ENCODE peak calls at places on chromosomes 1 and 21, in six cellular contexts. G is ureter; I is AG20443; T is stimulated activated CD4-positive, alpha-beta T cell treated with anti-CD3 and anti-CD28 coated beads, Interleukin-1b, Interleukin-23, amount 100 ng/mL, for 24 hours; S is ELR; M is GM04504. N is an unnamed sample.

GRCh38 chr1:34884961-34885360 is 25.4 kb upstream of the SMIM12 start:
- DNase-seq in T (no peak), M (no peak), G (peak), S (no peak), I (no peak), N (peak)

GRCh38 chr1:224513787-224514209 is 79.2 kb upstream of the WDR26 start:
- DNase-seq in T (peak), G (peak), M (peak), I (peak), S (peak), N (peak)

GRCh38 chr1:190436615-190437014 is 41.0 kb downstream of the BRINP3 start:
- DNase-seq in S (peak), M (no peak), I (no peak), T (no peak), G (no peak), N (peak)

GRCh38 chr1:175976865-175977642 is 230.0 kb downstream of the COP1 start:
- DNase-seq in T (no peak), I (no peak), S (peak), G (no peak), M (no peak), N (no peak)

GRCh38 chr1:155499953-155500621 is 62.5 kb downstream of the ASH1L start:
- DNase-seq in S (peak), G (no peak), T (no peak), I (no peak), M (no peak), N (no peak)

GRCh38 chr1:72207059-72207458 is 75.3 kb downstream of the NEGR1 start:
- DNase-seq in I (no peak), G (no peak), S (no peak), M (no peak), T (no peak), N (no peak)

GRCh38 chr1:115428676-115429075 is 90.6 kb upstream of the NGF start:
- DNase-seq in T (no peak), S (peak), M (no peak), I (peak), G (no peak), N (no peak)

GRCh38 chr1:158564608-158565007 is 5.8 kb downstream of the OR6P1 start:
- DNase-seq in G (no peak), S (no peak), I (no peak), M (no peak), T (no peak), N (no peak)

GRCh38 chr1:29519733-29520132 is 283.4 kb downstream of the PTPRU start:
- DNase-seq in M (no peak), T (no peak), S (no peak), I (no peak), G (peak), N (no peak)

GRCh38 chr1:16717174-16718108 is 22.9 kb upstream of the RNU1-4 start:
- DNase-seq in T (no peak), S (no peak), M (no peak), G (peak), I (no peak), N (no peak)

GRCh38 chr1:195481293-195481692 is 1126.9 kb downstream of the KCNT2 start:
- DNase-seq in G (no peak), I (no peak), S (no peak), T (no peak), M (no peak), N (no peak)

GRCh38 chr21:31837613-31838390 is 35.0 kb upstream of the HUNK start:
- DNase-seq in S (no peak), M (no peak), G (no peak), I (no peak), T (no peak), N (no peak)

GRCh38 chr1:242147096-242147976 is 148.4 kb upstream of the MAP1LC3C start:
- DNase-seq in M (no peak), T (no peak), G (no peak), I (no peak), S (peak), N (no peak)

GRCh38 chr1:88935522-88936222 is 44.3 kb upstream of the GTF2B start:
- DNase-seq in M (peak), I (peak), T (no peak), G (no peak), S (peak), N (peak)

N was measured in HepG2.